ENCODE peak calls at places on chromosomes 7 and 10, in nine cellular contexts. I is AG04450, Y is fibroblast of pulmonary artery, Z is SK-N-SH, W is fibroblast of the aortic adventitia, B is lower lobe of right lung, S is tibial nerve, H is left ventricle myocardium inferior, Q is mesothelial cell of epicardium. L is an unnamed sample.

GRCh38 chr10:35533565-35533964 is 71.6 kb upstream of the GJD4 start:
- DNase-seq in S (no peak), W (no peak), B (no peak), Z (peak), I (no peak), H (no peak), Y (peak), Q (no peak), L (no peak)

GRCh38 chr7:44382459-44383300 is 57.3 kb upstream of the CAMK2B start:
- DNase-seq in Y (peak), W (peak), H (no peak), B (no peak), Q (no peak), Z (no peak), I (no peak), S (no peak), L (no peak)

GRCh38 chr10:62183857-62184805 is 84.5 kb downstream of the RTKN2 start:
- DNase-seq in Z (no peak), S (no peak), Y (no peak), I (no peak), B (no peak), Q (no peak), W (no peak), H (no peak), L (no peak)

GRCh38 chr7:112069879-112070321 is 136.3 kb downstream of the DOCK4 start:
- DNase-seq in H (no peak), Q (no peak), Z (no peak), Y (peak), S (no peak), W (no peak), B (no peak), I (no peak), L (no peak)

GRCh38 chr10:44517635-44518034 is 132.7 kb upstream of the CXCL12 start:
- DNase-seq in W (no peak), B (no peak), Q (no peak), H (no peak), S (no peak), I (no peak), Y (no peak), Z (peak), L (no peak)

GRCh38 chr7:140036224-140036651 is 26.5 kb downstream of the PARP12 start:
- DNase-seq in Y (no peak), Z (peak), H (no peak), I (no peak), S (no peak), Q (no peak), W (no peak), B (no peak), L (no peak)

GRCh38 chr7:141860207-141860606 is 18.9 kb upstream of the PRSS37 start:
- DNase-seq in H (no peak), S (no peak), B (no peak), Q (no peak), W (no peak), Z (no peak), I (no peak), Y (no peak), L (no peak)

GRCh38 chr10:99532687-99533495 is at the start of gene NKX2-3:
- DNase-seq in W (no peak), I (no peak), Z (peak), H (peak), Q (no peak), B (peak), Y (peak), S (no peak), L (no peak)

GRCh38 chr7:1510780-1511154 is 6.6 kb upstream of the INTS1 start:
- DNase-seq in S (no peak), Y (no peak), Z (no peak), W (no peak), I (no peak), Q (no peak), B (no peak), H (no peak), L (no peak)

GRCh38 chr10:52741851-52742250 is 30.7 kb downstream of the MBL2 start:
- DNase-seq in S (no peak), H (no peak), W (no peak), Y (no peak), Q (no peak), Z (no peak), I (no peak), B (no peak), L (no peak)

GRCh38 chr7:111132833-111133232 is 41.9 kb downstream of the LRRN3 start:
- DNase-seq in S (no peak), Q (no peak), I (no peak), B (no peak), Z (no peak), Y (no peak), H (no peak), W (no peak), L (no peak)

GRCh38 chr7:14902589-14902963 is at the start of gene DGKB:
- DNase-seq in Z (peak), W (peak), I (no peak), Q (no peak), B (peak), H (peak), Y (peak), S (no peak), L (no peak)

GRCh38 chr7:79452032-79452494 is 1.4 kb downstream of the MAGI2 start:
- DNase-seq in Q (peak), S (peak), Z (peak), W (peak), B (peak), H (peak), Y (peak), I (peak), L (no peak)

GRCh38 chr7:66925255-66925654 is 4.2 kb downstream of the TMEM248 start:
- DNase-seq in Q (no peak), B (no peak), H (no peak), W (no peak), S (no peak), Z (no peak), Y (no peak), I (no peak), L (no peak)

GRCh38 chr7:134512271-134512670 is 15.1 kb upstream of the AKR1B10 start:
- DNase-seq in S (no peak), Q (no peak), Y (no peak), H (no peak), W (no peak), Z (no peak), B (no peak), I (no peak), L (no peak)

GRCh38 chr10:8361510-8361844 is 307.0 kb downstream of the GATA3 start:
- DNase-seq in Z (no peak), B (no peak), Q (no peak), H (no peak), S (no peak), Y (peak), W (peak), I (no peak), L (no peak)

GRCh38 chr10:44196008-44196320 is 188.9 kb downstream of the CXCL12 start:
- DNase-seq in Y (no peak), Q (no peak), B (no peak), Z (no peak), I (no peak), W (no peak), H (no peak), S (no peak), L (no peak)

GRCh38 chr7:66016131-66016461 is 34.1 kb upstream of the GUSB start:
- DNase-seq in I (no peak), W (peak), Z (peak), Q (no peak), Y (peak), B (no peak), H (no peak), S (no peak), L (no peak)

GRCh38 chr10:61438141-61438984 is 14.8 kb downstream of the TMEM26 start:
- DNase-seq in S (no peak), I (no peak), Q (no peak), W (peak), B (no peak), H (no peak), Z (no peak), Y (peak), L (no peak)

GRCh38 chr7:28123752-28124151 is 56.8 kb downstream of the JAZF1 start:
- DNase-seq in Y (no peak), Z (no peak), H (no peak), I (no peak), Q (no peak), S (no peak), B (no peak), W (no peak), L (no peak)

GRCh38 chr7:13235961-13236360 is 548.5 kb downstream of the ARL4A start:
- DNase-seq in H (no peak), W (peak), I (no peak), B (no peak), Q (no peak), S (no peak), Y (no peak), Z (no peak), L (no peak)

GRCh38 chr7:39554583-39555140 is 11.5 kb upstream of the YAE1 start:
- DNase-seq in I (no peak), Z (no peak), Q (no peak), Y (peak), H (no peak), B (no peak), W (peak), S (no peak), L (no peak)

GRCh38 chr7:102917436-102918353 is 4.9 kb downstream of the LRRC17 start:
- DNase-seq in B (no peak), H (no peak), I (no peak), Y (peak), Z (no peak), W (peak), Q (no peak), S (no peak), L (no peak)

GRCh38 chr10:6239213-6239991 is 36.7 kb downstream of the PFKFB3 start:
- DNase-seq in Y (peak), Z (peak), S (no peak), Q (no peak), B (no peak), W (peak), I (peak), H (no peak), L (no peak)

GRCh38 chr10:93199221-93199681 is 125.6 kb downstream of the CYP26A1 start:
- DNase-seq in I (no peak), B (peak), Q (no peak), W (peak), Y (peak), Z (no peak), S (peak), H (peak), L (no peak)

GRCh38 chr7:139340808-139341057 is 404 bp upstream of the FMC1 start:
- DNase-seq in I (no peak), S (peak), Q (no peak), B (peak), H (no peak), Y (no peak), W (no peak), Z (no peak), L (no peak)

GRCh38 chr10:71837085-71837827 is 13.8 kb downstream of the PSAP start:
- DNase-seq in I (no peak), H (no peak), Q (no peak), Y (peak), Z (peak), S (no peak), W (no peak), B (no peak), L (no peak)

GRCh38 chr10:1316107-1316805 is 260.1 kb downstream of the WDR37 start:
- DNase-seq in Y (no peak), W (no peak), H (no peak), S (no peak), I (no peak), Q (no peak), Z (no peak), B (no peak), L (no peak)

GRCh38 chr7:65463184-65463583 is 89.5 kb downstream of the ZNF92 start:
- DNase-seq in I (no peak), Q (no peak), H (no peak), Z (no peak), S (no peak), B (no peak), W (no peak), Y (no peak), L (no peak)

GRCh38 chr10:21826725-21827124 is 176.8 kb downstream of the DNAJC1 start:
- DNase-seq in Z (no peak), I (no peak), Y (no peak), S (no peak), Q (no peak), H (no peak), W (no peak), B (no peak), L (no peak)

GRCh38 chr10:104232613-104233102 is 494 bp upstream of the CFAP43 start:
- DNase-seq in Q (no peak), Z (no peak), H (no peak), Y (no peak), B (peak), S (no peak), I (no peak), W (no peak), L (no peak)

GRCh38 chr7:39642896-39643295 is 19.5 kb downstream of the RALA start:
- DNase-seq in B (no peak), Y (no peak), Q (no peak), W (no peak), S (no peak), I (no peak), Z (no peak), H (no peak), L (no peak)

GRCh38 chr7:20283997-20284396 is 46.7 kb upstream of the ITGB8 start:
- DNase-seq in Z (no peak), Y (no peak), S (no peak), Q (no peak), W (no peak), I (no peak), B (no peak), H (no peak), L (no peak)

GRCh38 chr10:78973901-78974408 is 94.8 kb upstream of the ZMIZ1 start:
- DNase-seq in W (peak), S (peak), Z (no peak), Q (peak), H (peak), I (no peak), Y (peak), B (peak), L (no peak)

GRCh38 chr7:104252409-104253134 is 44.8 kb upstream of the ORC5 start:
- DNase-seq in Y (peak), Q (no peak), Z (no peak), B (no peak), W (no peak), I (no peak), S (no peak), H (no peak), L (no peak)
- TF ChIP-seq CTCF in Y (peak), Q (no peak), Z (peak), B (no peak), W (no peak), I (peak), S (no peak), H (peak), L (no peak)

GRCh38 chr7:4849390-4849789 is 12.4 kb downstream of the PAPOLB start:
- DNase-seq in B (no peak), Y (peak), I (no peak), S (no peak), Z (peak), W (peak), H (no peak), Q (no peak), L (no peak)
- TF ChIP-seq CTCF in B (peak), Y (peak), I (peak), S (peak), Z (peak), W (peak), H (peak), Q (no peak), L (no peak)

GRCh38 chr7:29194594-29195417 is at the start of gene CHN2:
- DNase-seq in Y (peak), S (peak), H (peak), I (no peak), Z (peak), B (peak), Q (peak), W (peak), L (peak)
- TF ChIP-seq CTCF in Y (no peak), S (no peak), H (peak), I (no peak), Z (no peak), B (no peak), Q (no peak), W (no peak), L (no peak)

GRCh38 chr7:30596721-30597120 is 2.0 kb downstream of the GARS1 start:
- DNase-seq in S (no peak), Q (no peak), H (no peak), W (peak), Z (no peak), B (no peak), I (no peak), Y (peak), L (no peak)

GRCh38 chr7:30594055-30594539 is 581 bp upstream of the GARS1 start:
- DNase-seq in I (no peak), Y (peak), Z (peak), Q (no peak), S (no peak), W (peak), B (peak), H (peak), L (peak)

GRCh38 chr7:30595461-30596042 is 874 bp downstream of the GARS1 start:
- DNase-seq in I (no peak), S (no peak), Q (no peak), Y (no peak), H (no peak), Z (peak), W (peak), B (no peak), L (no peak)

GRCh38 chr7:30594540-30595460 is at the start of gene GARS1:
- DNase-seq in Q (peak), S (peak), H (peak), B (peak), Y (peak), Z (peak), I (peak), W (peak), L (peak)

DNA sequence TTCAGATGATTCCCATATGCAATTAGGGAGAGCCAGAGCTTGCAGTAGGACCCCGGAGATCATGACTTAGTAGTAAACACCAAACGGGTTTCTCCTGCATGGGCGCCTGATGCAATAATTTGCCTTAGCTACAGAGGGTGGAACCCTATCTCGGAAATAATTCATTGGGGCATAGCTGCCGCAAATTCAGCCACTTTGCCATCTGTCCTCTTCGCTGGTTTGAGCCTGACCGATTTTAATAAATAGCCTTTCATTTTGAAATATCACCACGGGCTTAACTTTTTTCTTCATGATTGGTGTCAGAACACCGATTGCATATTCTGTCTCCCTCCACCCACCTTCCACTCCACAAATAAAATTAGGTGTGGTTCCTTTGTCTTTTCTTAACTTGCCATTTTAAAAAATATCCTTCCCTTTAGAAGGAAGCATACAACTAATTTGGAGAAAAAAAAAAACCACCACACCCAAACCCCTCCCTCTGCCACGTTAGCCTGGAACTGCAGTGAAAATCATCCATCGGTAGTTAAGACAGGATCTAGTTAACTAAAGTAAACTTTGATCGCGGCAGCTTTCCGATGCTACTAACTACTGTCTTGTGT is 1.5 kb downstream of the GARS1 start:
- DNase-seq in W (peak), H (no peak), Q (no peak), B (no peak), S (no peak), Z (peak), I (no peak), Y (peak), L (no peak)
- TF ChIP-seq CTCF in W (peak), H (no peak), Q (no peak), B (no peak), S (no peak), Z (no peak), I (no peak), Y (peak), L (no peak)

DNA sequence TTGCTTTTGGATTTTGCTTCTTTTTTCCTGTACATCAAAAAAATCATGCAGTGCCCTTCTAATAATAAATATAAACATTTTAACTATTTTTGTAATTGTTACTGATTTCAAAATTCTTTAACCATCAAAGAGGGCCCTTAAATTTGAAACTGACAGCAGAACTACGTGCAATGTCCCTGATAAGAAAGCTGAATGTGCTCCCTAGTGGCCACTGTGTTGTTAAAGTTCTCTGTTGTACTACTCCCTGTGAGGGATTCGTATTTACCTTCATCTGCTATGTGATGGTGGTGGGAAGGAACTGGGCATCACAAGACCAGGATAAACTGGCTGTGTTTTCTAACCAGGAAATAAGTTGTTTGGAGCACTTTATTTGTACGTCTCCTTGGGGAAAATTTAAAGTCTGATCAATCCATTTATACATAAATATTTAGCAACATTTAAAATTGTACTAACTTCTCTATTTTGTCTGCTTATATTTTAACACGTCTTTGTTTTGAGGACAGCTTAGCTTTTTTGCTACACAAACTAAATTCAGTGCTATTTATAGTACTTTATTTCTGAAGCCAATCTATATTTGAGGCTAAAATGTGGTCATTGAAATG is 322.4 kb downstream of the HGF start:
- DNase-seq in Z (peak), Y (peak), W (peak), B (no peak), Q (no peak), H (no peak), I (peak), S (no peak), L (no peak)
- TF ChIP-seq CTCF in Z (peak), Y (peak), W (peak), B (peak), Q (peak), H (peak), I (peak), S (peak), L (no peak)

DNA sequence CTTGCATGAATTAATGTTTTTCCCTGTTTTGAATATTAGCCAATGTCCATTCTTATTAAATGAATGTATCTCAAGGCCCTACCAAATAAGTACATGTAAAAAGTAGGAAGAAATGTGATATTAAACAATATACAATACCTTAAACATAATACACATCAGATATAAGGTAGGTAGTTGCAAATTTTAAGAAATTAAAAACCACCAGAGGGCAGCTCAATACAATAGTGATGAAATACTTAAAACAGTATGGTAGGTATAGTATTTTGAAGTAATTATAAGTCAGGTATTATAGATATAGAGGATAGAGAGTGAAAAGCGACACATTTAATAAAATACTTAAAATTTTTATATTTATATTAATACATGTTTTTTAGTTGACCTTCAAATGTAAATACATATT is 43.6 kb upstream of the CDK14 start:
- DNase-seq in B (no peak), Q (no peak), W (peak), H (no peak), Z (no peak), Y (peak), S (no peak), I (no peak), L (no peak)
- TF ChIP-seq CTCF in B (peak), Q (peak), W (peak), H (peak), Z (peak), Y (peak), S (peak), I (peak), L (no peak)

DNA sequence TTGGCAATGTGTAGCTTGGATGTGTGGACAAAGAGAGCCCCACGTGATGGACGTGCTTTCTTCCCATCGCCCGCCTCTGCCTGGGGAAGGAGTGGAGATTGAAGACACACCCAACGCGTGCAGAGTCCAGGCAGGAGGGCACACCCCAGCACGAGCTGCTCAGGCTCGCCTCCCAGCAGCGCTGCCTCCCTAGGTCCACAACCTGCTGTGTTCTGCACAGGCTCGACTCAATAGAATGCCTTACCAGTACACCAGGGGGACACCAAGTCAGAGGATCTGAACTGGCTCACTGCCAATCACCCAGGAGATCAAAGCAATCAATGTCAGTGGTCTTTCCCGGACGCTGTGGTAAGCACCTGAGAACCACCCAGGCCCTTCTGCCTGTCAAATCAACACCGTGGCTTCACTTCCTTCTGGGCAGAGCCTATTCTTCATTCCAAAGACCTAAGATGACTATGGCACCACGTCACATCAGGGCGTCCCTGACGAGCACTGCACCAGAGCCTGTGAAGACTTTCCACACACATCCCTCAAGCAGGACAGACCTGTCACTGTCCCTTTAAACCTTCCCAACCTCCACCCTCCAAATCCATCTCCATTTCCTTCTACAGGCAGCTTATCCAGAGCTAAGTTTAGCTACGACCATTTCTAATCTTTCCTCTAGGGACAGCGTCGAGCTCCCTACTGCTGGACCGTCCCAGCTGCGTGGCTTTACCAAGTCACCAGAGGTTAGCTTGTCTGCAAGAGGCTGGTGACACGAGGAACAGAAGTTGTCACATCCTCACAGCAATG is 72.3 kb downstream of the AMZ1 start:
- DNase-seq in B (peak), W (peak), I (no peak), Y (peak), S (no peak), Q (no peak), Z (peak), H (peak), L (no peak)
- TF ChIP-seq CTCF in B (peak), W (peak), I (peak), Y (peak), S (no peak), Q (peak), Z (peak), H (peak), L (no peak)